ENCODE peak calls at places on chromosomes 5 and 9, in six cellular contexts. H is GM23338, O is HL-60, D is vagina, K is Panc1, I is stomach. T is an unnamed sample.

GRCh38 chr5:95912029-95912428 is 49.6 kb downstream of the ELL2 start:
- DNase-seq in K (no peak), D (no peak), H (no peak), I (no peak), O (no peak), T (no peak)

GRCh38 chr5:42858031-42858643 is 46.4 kb upstream of the SELENOP start:
- DNase-seq in D (no peak), H (peak; percentile 9), K (no peak), O (no peak), I (no peak), T (no peak)

GRCh38 chr9:130234340-130235260 is 31.0 kb upstream of the HMCN2 start:
- DNase-seq in D (no peak), I (no peak), K (no peak), H (no peak), O (no peak), T (no peak)

GRCh38 chr5:150278916-150279315 is 10.7 kb downstream of the CAMK2A start:
- DNase-seq in K (no peak), O (no peak), I (no peak), H (peak; percentile 15), D (no peak), T (no peak)

GRCh38 chr9:136644343-136644592 is 18.4 kb upstream of the EGFL7 start:
- DNase-seq in O (no peak), K (no peak), I (peak; percentile 91), H (no peak), D (no peak), T (peak; percentile 82)

GRCh38 chr9:114499528-114499927 is 5.7 kb downstream of the WHRN start:
- DNase-seq in K (no peak), H (no peak), O (no peak), I (no peak), D (no peak), T (no peak)

GRCh38 chr5:10293907-10294662 is 13.6 kb downstream of the CMBL start:
- DNase-seq in K (no peak), O (no peak), I (no peak), H (no peak), D (no peak), T (no peak)

GRCh38 chr5:9451017-9451416 is 94.9 kb downstream of the SEMA5A start:
- DNase-seq in O (no peak), H (no peak), K (no peak), I (no peak), D (no peak), T (no peak)

GRCh38 chr9:136590788-136591187 is 44.9 kb upstream of the NOTCH1 start:
- DNase-seq in I (no peak), H (no peak), K (no peak), O (no peak), D (no peak), T (no peak)

GRCh38 chr5:6134281-6134680 is 244.1 kb downstream of the MED10 start:
- DNase-seq in H (no peak), I (no peak), D (no peak), O (no peak), K (no peak), T (no peak)

GRCh38 chr9:7439355-7439978 is 360.1 kb downstream of the DMAC1 start:
- DNase-seq in H (no peak), K (no peak), O (no peak), I (no peak), D (no peak), T (no peak)

GRCh38 chr5:2038337-2039179 is 155.8 kb upstream of the IRX4 start:
- DNase-seq in O (peak; percentile 39), D (no peak), I (peak; percentile 63), H (peak; percentile 95), K (peak; percentile 5), T (peak; percentile 40)

GRCh38 chr5:76402880-76403712 is at the start of gene IQGAP2:
- DNase-seq in I (peak; percentile 83), H (peak; percentile 73), D (no peak), O (peak; percentile 90), K (no peak), T (peak; percentile 51)

DNA sequence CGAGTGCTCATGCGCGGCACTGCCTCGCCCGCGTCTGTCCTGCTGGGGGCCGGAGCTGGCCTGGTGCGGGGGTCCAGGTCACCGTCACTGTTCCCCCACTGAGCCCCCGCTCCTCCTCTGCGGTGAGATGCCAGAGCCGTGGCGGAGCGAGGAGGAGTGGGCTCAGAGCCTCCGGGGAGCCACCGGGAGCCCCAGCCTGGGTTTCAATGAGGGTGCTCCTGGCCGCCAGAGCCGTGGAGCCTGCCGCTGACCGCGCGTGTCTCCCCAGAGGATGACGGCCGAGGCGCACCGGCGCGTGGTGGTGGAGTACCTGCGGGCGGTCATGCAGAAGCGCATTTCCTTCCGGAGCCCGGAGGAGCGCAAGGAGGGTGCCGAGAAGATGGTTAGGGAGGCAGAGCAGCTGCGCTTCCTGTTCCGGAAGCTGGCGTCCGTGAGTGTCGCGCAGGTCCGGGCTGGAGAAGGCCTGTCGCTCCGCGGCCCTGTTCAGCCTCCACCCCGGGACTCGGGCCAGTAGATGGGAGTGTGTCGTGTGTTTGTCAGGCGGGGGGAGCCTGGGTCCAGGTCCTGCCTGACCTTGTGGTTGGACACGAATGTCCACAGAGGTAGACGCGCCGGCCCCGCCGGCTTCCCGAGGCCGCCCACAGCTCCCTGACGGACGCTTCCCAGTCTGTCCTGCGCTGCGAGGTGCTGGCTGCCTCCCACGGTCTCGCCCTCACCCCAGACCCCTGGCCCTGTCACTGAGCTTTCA is 22.0 kb downstream of the EXOC3 start:
- DNase-seq in I (no peak), H (no peak), K (no peak), O (no peak), D (no peak), T (no peak)
- TF ChIP-seq POLR2AphosphoS5 in I (no peak), H (no peak), K (no peak), O (peak; percentile 20), D (no peak), T (no peak)

GRCh38 chr5:21097661-21098060 is 1109.7 kb upstream of the CDH18 start:
- DNase-seq in K (no peak), D (no peak), H (no peak), I (no peak), O (no peak), T (no peak)
- TF ChIP-seq POLR2AphosphoS5 in K (no peak), D (no peak), H (no peak), I (no peak), O (no peak), T (no peak)

DNA sequence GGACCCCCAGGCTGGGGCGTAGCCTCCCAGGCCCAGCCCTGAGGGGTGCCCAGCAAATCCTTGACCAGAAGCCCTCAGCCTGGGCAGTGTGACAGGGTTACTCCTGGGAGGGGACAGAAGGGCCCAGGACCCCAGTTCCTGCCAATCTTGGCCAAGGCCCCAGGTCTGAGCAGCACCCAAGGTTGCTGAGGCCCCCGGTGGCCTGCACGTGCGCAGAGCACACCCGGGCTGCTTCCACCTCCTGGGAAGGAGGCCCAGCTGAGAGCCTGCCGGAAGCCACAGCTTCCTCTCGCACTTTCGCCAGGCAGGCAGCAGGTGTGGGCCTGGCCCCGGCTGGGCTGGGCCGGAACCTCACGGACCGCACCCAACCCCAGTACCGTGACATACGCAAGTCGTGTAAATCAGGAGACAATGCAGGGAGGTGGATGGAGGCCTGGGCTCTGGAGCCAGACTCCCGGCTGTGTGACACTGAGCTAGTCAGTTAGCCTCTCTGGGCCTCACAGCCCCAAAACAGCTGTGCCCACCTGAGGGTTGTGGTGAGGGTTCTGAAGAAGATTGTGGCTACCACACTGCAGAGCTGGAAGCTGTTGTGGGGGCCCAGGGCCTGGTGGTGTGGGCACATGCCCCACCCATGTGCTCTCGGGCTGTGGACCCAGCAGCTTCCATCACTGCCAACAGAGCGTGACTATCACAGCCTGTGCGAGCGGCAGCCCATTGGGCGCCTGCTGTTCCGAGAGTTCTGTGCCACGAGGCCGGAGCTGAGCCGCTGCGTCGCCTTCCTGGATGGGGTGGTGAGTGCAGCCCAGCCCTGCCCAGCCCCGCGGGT is 5.1 kb downstream of the GRK6 start:
- DNase-seq in H (no peak), I (peak; percentile 55), D (no peak), O (peak; percentile 91), K (no peak), T (no peak)
- TF ChIP-seq POLR2AphosphoS5 in H (no peak), I (no peak), D (peak; percentile 61), O (peak; percentile 99), K (no peak), T (no peak)

GRCh38 chr9:96418920-96419690 is 935 bp upstream of the ZNF367 start:
- DNase-seq in H (peak; percentile 78), O (peak; percentile 85), I (peak; percentile 74), D (peak; percentile 92), K (peak; percentile 43), T (peak; percentile 62)

GRCh38 chr9:96419691-96419969 is 1.5 kb upstream of the ZNF367 start:
- DNase-seq in H (no peak), D (no peak), K (no peak), I (no peak), O (no peak), T (peak; percentile 30)

GRCh38 chr9:96418074-96418919 is at the start of gene ZNF367:
- DNase-seq in K (peak; percentile 57), I (peak; percentile 97), H (peak; percentile 95), O (peak; percentile 96), D (peak; percentile 99), T (peak; percentile 98)

GRCh38 chr9:96423322-96423984 is 5.3 kb upstream of the ZNF367 start:
- DNase-seq in O (no peak), K (no peak), I (no peak), D (no peak), H (no peak), T (no peak)

DNA sequence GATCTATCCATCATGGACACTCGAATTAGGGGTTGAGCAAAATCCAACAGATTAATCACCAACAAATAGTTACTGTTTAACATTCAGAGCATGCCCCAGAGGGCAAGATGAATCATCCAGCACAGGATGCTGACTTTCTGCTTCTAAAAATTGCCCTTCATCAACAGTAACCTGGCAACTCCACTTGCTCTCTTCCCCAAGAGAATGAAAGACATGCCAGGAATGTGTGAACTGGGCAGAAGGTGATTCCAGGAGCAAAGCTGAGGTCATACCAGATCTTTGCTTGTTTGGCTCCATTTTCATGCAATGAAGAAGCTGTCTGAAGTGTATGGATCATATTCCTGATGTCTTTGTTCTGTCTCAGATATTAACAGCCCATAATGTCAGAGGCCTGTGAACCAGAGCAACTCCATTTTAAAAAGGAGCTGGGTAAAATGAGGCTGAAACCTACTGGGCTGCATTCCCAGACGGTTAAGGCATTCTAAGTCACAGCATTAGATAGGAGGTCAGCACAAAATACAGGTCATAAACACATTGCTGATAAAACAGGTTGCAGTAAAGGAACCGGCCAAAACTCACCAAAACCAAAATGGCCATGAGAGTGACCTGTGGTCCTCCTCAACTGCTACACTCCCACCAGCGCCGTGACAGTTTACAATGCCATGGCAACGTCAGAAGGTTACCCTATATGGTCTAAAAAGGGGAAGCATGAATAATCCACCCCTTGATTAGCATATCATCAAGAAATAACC is 2.5 kb upstream of the ZNF367 start:
- DNase-seq in O (peak; percentile 19), K (peak; percentile 95), D (no peak), H (peak; percentile 89), I (no peak), T (peak; percentile 93)
- TF ChIP-seq POLR2AphosphoS5 in O (no peak), K (peak; percentile 88), D (no peak), H (no peak), I (peak; percentile 82), T (peak; percentile 73)

DNA sequence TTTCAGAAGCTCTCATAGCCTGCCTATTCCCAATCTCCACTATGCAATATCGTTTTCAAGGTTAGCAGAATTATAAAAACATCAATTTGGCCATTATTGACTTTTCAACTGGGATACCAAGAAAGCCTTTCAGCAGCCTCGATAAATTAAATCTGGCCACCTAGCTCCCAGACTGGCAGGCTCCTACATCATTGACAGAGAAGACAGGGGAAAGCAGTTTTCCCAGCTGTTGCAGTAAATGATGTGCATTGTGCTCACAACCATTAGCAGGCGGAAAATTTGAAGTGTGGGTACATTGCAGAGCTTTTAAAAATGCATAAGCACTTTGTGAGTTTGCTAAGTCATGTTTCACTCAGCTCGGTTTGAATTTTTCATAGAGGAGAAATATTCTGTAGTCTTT is 297.9 kb downstream of the KCTD16 start:
- DNase-seq in I (no peak), O (no peak), H (no peak), K (no peak), D (no peak), T (no peak)
- TF ChIP-seq POLR2AphosphoS5 in I (no peak), O (no peak), H (no peak), K (no peak), D (no peak), T (no peak)

GRCh38 chr5:58392491-58392890 is 67.4 kb downstream of the PLK2 start:
- DNase-seq in O (no peak), K (no peak), H (no peak), D (no peak), I (no peak), T (no peak)
- TF ChIP-seq POLR2AphosphoS5 in O (no peak), K (no peak), H (no peak), D (no peak), I (no peak), T (no peak)

T was measured in endothelial cell of umbilical vein.